ENCODE peak calls at places on chromosomes 1 and 21, in eight cellular contexts. A, L, R, Q, M, J, K and N are unnamed samples. For H3K9me3, the result is how much of the 10 kb centered on the place peaks cover.

GRCh38 chr1:1436634-1437032 is 1.1 kb downstream of the VWA1 start:
- DNase-seq in A (no peak), R (no peak), L (no peak), Q (no peak), M (no peak), K (no peak), J (no peak), N (no peak)

GRCh38 chr1:36542962-36543515 is 60.3 kb upstream of the CSF3R start:
- DNase-seq in J (peak), L (no peak), K (no peak), M (no peak), R (no peak), A (peak), Q (peak), N (peak)

GRCh38 chr1:107934573-107934972 is 30.4 kb downstream of the VAV3 start:
- DNase-seq in R (no peak), K (no peak), J (no peak), Q (no peak), A (no peak), M (peak), L (peak), N (peak)

GRCh38 chr21:43289966-43290365 is 121.2 kb downstream of the CRYAA start:
- DNase-seq in K (no peak), J (no peak), R (no peak), Q (no peak), L (no peak), A (no peak), M (no peak), N (no peak)

GRCh38 chr1:220151454-220151853 is 57.5 kb downstream of the IARS2 start:
- DNase-seq in K (no peak), M (no peak), A (no peak), R (no peak), Q (no peak), L (peak), J (no peak), N (no peak)

GRCh38 chr1:15750924-15751323 is 7.7 kb upstream of the FBLIM1 start:
- DNase-seq in Q (no peak), M (no peak), K (no peak), R (no peak), L (no peak), J (no peak), A (no peak), N (no peak)

GRCh38 chr1:19432943-19433609 is 52.3 kb downstream of the CAPZB start:
- DNase-seq in L (peak), M (no peak), Q (no peak), J (no peak), K (peak), A (no peak), R (no peak), N (no peak)

GRCh38 chr1:153465728-153466625 is 5.5 kb upstream of the S100A7 start:
- DNase-seq in K (peak), M (peak), R (peak), L (peak), A (peak), Q (peak), J (peak), N (peak)

GRCh38 chr1:193479187-193479586 is 292.8 kb upstream of the B3GALT2 start:
- DNase-seq in A (no peak), J (no peak), L (no peak), R (no peak), K (no peak), M (peak), Q (no peak), N (peak)

GRCh38 chr1:84892657-84893618 is at the start of gene LPAR3:
- DNase-seq in Q (peak), A (peak), K (peak), R (peak), L (peak), J (peak), M (no peak), N (no peak)

GRCh38 chr21:14236180-14236579 is 20.2 kb downstream of the RBM11 start:
- DNase-seq in Q (no peak), R (no peak), K (no peak), A (no peak), L (no peak), M (no peak), J (no peak), N (no peak)

GRCh38 chr1:239909894-239910293 is 181.8 kb upstream of the FMN2 start:
- DNase-seq in M (no peak), J (no peak), A (peak), Q (no peak), L (peak), K (peak), R (no peak), N (no peak)

GRCh38 chr21:42306366-42307035 is 8.7 kb downstream of the TFF3 start:
- DNase-seq in R (no peak), K (no peak), J (no peak), M (no peak), Q (no peak), A (no peak), L (no peak), N (no peak)

GRCh38 chr1:156508205-156508954 is 7.8 kb upstream of the MEF2D start:
- DNase-seq in A (no peak), K (no peak), R (no peak), L (peak), M (peak), Q (no peak), J (no peak), N (no peak)

GRCh38 chr21:17931080-17931479 is 111.9 kb upstream of the C21orf91 start:
- DNase-seq in J (peak), K (no peak), M (peak), A (no peak), R (peak), Q (peak), L (no peak), N (peak)

GRCh38 chr1:234743866-234744581 is 134.0 kb upstream of the IRF2BP2 start:
- DNase-seq in M (no peak), A (peak), L (peak), J (no peak), Q (no peak), R (no peak), K (peak), N (no peak)

GRCh38 chr1:115906627-115907026 is 65.7 kb upstream of the NHLH2 start:
- DNase-seq in K (peak), Q (no peak), R (no peak), M (no peak), L (no peak), A (no peak), J (peak), N (no peak)

GRCh38 chr1:95086949-95087533 is 14.3 kb upstream of the ALG14 start:
- DNase-seq in L (peak), M (no peak), A (no peak), J (peak), R (no peak), K (peak), Q (no peak), N (no peak)

GRCh38 chr1:204150702-204151561 is 912 bp downstream of the ETNK2 start:
- DNase-seq in M (no peak), L (peak), Q (no peak), J (no peak), K (no peak), R (no peak), A (peak), N (no peak)

GRCh38 chr1:1906185-1907097 is 8.6 kb upstream of the CALML6 start:
- DNase-seq in K (peak), Q (peak), L (peak), A (peak), R (peak), J (peak), M (peak), N (peak)

GRCh38 chr1:47983677-47984076 is 13.5 kb downstream of the TRABD2B start:
- DNase-seq in L (no peak), Q (no peak), R (no peak), J (no peak), K (no peak), A (no peak), M (no peak), N (no peak)

GRCh38 chr1:211155040-211155439 is 21.1 kb upstream of the KCNH1 start:
- DNase-seq in Q (peak), A (no peak), K (no peak), L (no peak), J (no peak), R (no peak), M (no peak), N (no peak)

GRCh38 chr1:154809436-154810413 is 60.4 kb downstream of the KCNN3 start:
- DNase-seq in M (no peak), J (peak), L (peak), K (no peak), R (no peak), A (no peak), Q (no peak), N (no peak)

GRCh38 chr1:84450916-84451315 is 28.1 kb upstream of the RPF1 start:
- DNase-seq in K (no peak), L (peak), M (no peak), J (peak), R (no peak), A (no peak), Q (no peak), N (no peak)

GRCh38 chr1:115679141-115679611 is 37.4 kb downstream of the VANGL1 start:
- DNase-seq in J (peak), A (no peak), M (no peak), Q (no peak), L (peak), R (no peak), K (peak), N (no peak)

GRCh38 chr21:34881421-34881820 is 167.7 kb downstream of the RUNX1 start:
- DNase-seq in A (no peak), L (peak), R (no peak), M (no peak), J (peak), K (no peak), Q (no peak), N (no peak)

GRCh38 chr21:39439232-39439631 is 6.3 kb downstream of the LCA5L start:
- DNase-seq in R (no peak), J (no peak), L (no peak), M (no peak), K (no peak), A (no peak), Q (no peak), N (no peak)

GRCh38 chr1:115476616-115477015 is 138.6 kb upstream of the NGF start:
- DNase-seq in L (peak), A (no peak), J (no peak), R (no peak), M (no peak), K (no peak), Q (no peak), N (peak)

GRCh38 chr1:119646521-119647227 is 1.4 kb downstream of the ZNF697 start:
- DNase-seq in J (peak), L (peak), K (peak), M (no peak), A (peak), R (no peak), Q (no peak), N (no peak)

GRCh38 chr1:119647228-119647733 is 785 bp downstream of the ZNF697 start:
- DNase-seq in A (no peak), R (no peak), J (no peak), Q (peak), M (no peak), L (peak), K (no peak), N (no peak)

GRCh38 chr1:119648620-119649004 is 546 bp upstream of the ZNF697 start:
- DNase-seq in K (no peak), M (no peak), J (no peak), L (no peak), A (no peak), Q (no peak), R (no peak), N (no peak)

GRCh38 chr1:119651133-119651532 is 3.1 kb upstream of the ZNF697 start:
- DNase-seq in J (no peak), M (no peak), L (no peak), R (no peak), K (no peak), A (no peak), Q (no peak), N (no peak)

GRCh38 chr1:119647734-119648619 is at the start of gene ZNF697:
- DNase-seq in R (peak), J (peak), Q (peak), A (peak), M (peak), K (peak), L (peak), N (no peak)
- TF ChIP-seq EZH2phosphoT487 in R (no peak), J (peak), Q (no peak), A (no peak), M (no peak), K (no peak), L (no peak), N (no peak)

DNA sequence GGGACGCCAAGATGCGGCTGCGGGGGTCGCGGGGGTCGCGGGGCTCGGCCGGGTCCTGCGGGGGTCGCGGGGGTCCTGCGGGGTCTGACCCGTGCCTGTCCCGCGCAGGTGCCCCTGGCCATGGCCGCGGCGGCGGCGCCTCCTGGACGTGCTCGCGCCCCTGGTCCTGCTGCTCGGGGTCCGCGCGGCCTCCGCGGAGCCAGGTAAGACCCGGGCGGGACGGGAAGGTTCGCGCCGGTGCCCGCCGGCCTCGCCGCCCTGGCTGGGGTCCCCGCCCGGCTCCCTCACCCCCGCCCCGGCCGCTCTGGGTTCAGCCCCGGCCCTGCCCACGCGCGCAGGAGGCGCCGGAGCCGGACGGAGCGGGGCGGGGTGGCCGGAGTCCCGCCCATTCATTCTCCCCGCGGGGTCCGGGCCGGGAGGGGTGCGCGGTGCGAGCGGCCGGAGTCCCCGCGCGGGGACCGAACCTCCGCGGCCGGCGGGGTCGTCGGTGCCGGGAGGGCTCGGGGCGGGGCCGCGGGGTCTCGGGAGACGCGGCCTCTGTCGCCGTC is 380 bp downstream of the COL18A1 start:
- DNase-seq in R (no peak), Q (peak), K (peak), J (peak), A (peak), M (no peak), L (peak), N (no peak)
- H3K4me3 ChIP-seq in R (peak), Q (peak), K (peak), J (peak), A (peak), M (no peak), L (peak), N (no peak)

GRCh38 chr1:179090923-179091322 is 9.1 kb downstream of the TOR3A start:
- DNase-seq in L (no peak), K (no peak), Q (no peak), M (no peak), R (no peak), A (no peak), J (no peak), N (no peak)

GRCh38 chr1:179090522-179090921 is 8.7 kb downstream of the TOR3A start:
- DNase-seq in J (no peak), K (no peak), R (no peak), A (no peak), Q (no peak), L (peak), M (no peak), N (no peak)

GRCh38 chr1:179091691-179092165 is 9.9 kb downstream of the TOR3A start:
- DNase-seq in L (peak), K (peak), A (no peak), Q (no peak), M (no peak), R (no peak), J (no peak), N (no peak)

GRCh38 chr1:179089827-179090482 is 8.1 kb downstream of the TOR3A start:
- DNase-seq in M (no peak), Q (no peak), K (no peak), A (no peak), R (no peak), L (no peak), J (no peak), N (no peak)

GRCh38 chr1:179087665-179088064 is 5.8 kb downstream of the TOR3A start:
- DNase-seq in L (peak), M (no peak), J (no peak), Q (no peak), K (no peak), R (no peak), A (peak), N (peak)
- H3K9me3 ChIP-seq in L (under half), M (under half), J (under half), Q (under half), K (under half), R (under half), A (under half), N (under half)

GRCh38 chr1:202045699-202046098 is 35.3 kb downstream of the ELF3 start:
- DNase-seq in M (no peak), K (no peak), L (no peak), Q (no peak), A (no peak), R (no peak), J (no peak), N (no peak)
- TF ChIP-seq EZH2phosphoT487 in M (no peak), K (no peak), L (no peak), Q (no peak), A (no peak), R (no peak), J (no peak), N (no peak)

DNA sequence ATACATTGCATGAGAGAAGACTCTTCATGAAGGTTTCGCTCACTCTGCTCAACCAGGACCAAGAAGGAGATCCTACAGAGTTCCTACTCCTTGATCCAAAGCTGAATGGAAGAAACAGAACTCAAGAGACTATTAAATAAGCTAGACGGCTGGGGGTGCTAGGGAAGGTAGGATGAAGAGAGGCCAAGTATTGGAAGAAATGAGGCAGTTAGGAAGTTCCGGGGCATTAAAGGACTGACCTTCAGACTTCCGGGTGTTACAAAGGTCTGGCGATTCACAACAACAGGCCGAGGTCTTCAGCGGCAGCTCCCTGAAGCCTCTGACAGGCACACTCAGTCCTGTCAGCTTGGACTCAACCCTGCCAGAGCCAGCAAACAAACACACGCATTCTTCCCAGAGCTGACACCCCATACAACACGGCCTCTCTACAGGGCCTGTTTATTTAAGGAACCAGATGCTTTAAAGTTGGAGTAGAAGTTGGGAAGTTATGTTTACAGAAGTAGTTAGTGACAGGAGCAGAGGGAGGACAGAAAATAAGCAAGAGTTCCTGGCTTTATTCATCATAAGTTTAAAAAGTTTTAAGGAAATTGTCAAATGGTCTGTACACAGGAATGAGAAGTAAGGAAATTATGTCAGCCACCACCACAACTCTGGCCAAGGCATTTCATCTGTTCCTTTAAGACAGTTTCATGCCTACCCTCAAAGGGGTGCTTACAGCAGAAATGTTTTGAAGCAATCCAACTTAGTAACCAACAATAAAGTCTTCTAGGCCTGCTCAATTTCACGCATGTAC is 4.7 kb downstream of the SORT1 start:
- DNase-seq in K (peak), J (peak), Q (no peak), R (no peak), A (no peak), M (no peak), L (peak), N (no peak)
- H3K4me3 ChIP-seq in K (no peak), J (peak), Q (no peak), R (no peak), A (no peak), M (no peak), L (peak), N (peak)

GRCh38 chr1:151510614-151510956 is 602 bp upstream of the CGN start:
- DNase-seq in K (no peak), Q (no peak), M (no peak), L (no peak), J (no peak), A (no peak), R (no peak), N (no peak)

GRCh38 chr1:151510020-151510405 is 1.2 kb upstream of the CGN start:
- DNase-seq in K (peak), Q (no peak), R (no peak), J (no peak), A (peak), M (no peak), L (no peak), N (no peak)

GRCh38 chr1:151510957-151511635 is at the start of gene CGN:
- DNase-seq in R (no peak), A (peak), Q (peak), L (peak), J (peak), M (peak), K (peak), N (peak)

GRCh38 chr1:151508721-151509292 is 2.4 kb upstream of the CGN start:
- DNase-seq in R (peak), J (peak), K (peak), L (no peak), Q (no peak), A (no peak), M (no peak), N (no peak)

GRCh38 chr1:151509350-151510019 is 1.7 kb upstream of the CGN start:
- DNase-seq in M (no peak), A (no peak), L (no peak), J (no peak), R (no peak), Q (no peak), K (no peak), N (no peak)
- H3K9me3 ChIP-seq in M (under half), A (under half), L (under half), J (under half), R (under half), Q (under half), K (under half), N (under half)

DNA sequence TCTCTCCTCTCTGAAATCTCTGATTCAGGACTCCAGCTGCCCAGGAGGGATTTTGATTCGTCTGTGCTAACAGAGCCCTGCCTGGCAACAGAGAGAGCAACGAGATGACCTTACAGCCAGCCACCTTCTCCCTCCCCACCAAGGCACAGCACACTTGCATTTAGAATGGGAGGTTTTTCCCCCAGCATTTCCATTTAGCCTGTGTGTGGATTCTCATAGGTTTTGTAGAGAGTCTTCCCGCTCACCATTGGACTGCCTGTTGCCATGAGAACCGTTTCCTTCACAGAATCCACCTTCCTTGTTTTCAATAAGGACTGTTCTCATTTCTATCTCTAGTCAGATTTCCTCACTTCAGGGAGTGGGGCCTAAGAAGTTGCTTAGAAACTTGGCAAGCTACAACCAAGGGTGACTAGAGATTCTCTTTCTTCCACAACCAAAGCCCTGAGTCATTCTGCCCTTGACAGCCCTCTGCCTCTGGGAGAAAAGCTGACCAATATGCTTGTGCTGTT is 5.8 kb upstream of the IKBKE start:
- DNase-seq in R (no peak), J (peak), Q (no peak), A (no peak), M (no peak), K (peak), L (peak), N (no peak)
- TF ChIP-seq EZH2phosphoT487 in R (no peak), J (no peak), Q (no peak), A (no peak), M (no peak), K (no peak), L (no peak), N (no peak)

GRCh38 chr1:223836586-223836985 is 9.2 kb downstream of the TP53BP2 start:
- DNase-seq in J (peak), Q (no peak), R (no peak), A (no peak), L (no peak), K (peak), M (no peak), N (no peak)

GRCh38 chr1:223832637-223832943 is 13.2 kb downstream of the TP53BP2 start:
- DNase-seq in J (no peak), L (peak), Q (no peak), M (no peak), K (no peak), R (no peak), A (no peak), N (peak)

GRCh38 chr1:223835754-223836153 is 10.0 kb downstream of the TP53BP2 start:
- DNase-seq in M (no peak), K (no peak), R (no peak), A (no peak), J (no peak), L (no peak), Q (no peak), N (no peak)

GRCh38 chr1:223833948-223834347 is 11.8 kb downstream of the TP53BP2 start:
- DNase-seq in R (no peak), A (no peak), L (peak), M (no peak), K (no peak), J (no peak), Q (no peak), N (no peak)

GRCh38 chr1:223834660-223835263 is 11.0 kb downstream of the TP53BP2 start:
- DNase-seq in J (peak), M (no peak), K (no peak), Q (no peak), L (peak), A (no peak), R (no peak), N (no peak)
- H3K4me3 ChIP-seq in J (peak), M (no peak), K (no peak), Q (no peak), L (peak), A (no peak), R (no peak), N (no peak)